ENCODE peak calls at places on chromosomes 2 and 18, in nine cellular contexts. Z, G, R, X, P, N, K, O and S are unnamed samples.
A peak's percentile ranks its signal among the peaks of the same experiment; 100 is the strongest.

GRCh38 chr2:16102976-16103380 is 162.6 kb downstream of the MYCN start:
- DNase-seq in X (no peak), N (no peak), K (no peak), P (no peak), O (no peak), R (no peak), Z (no peak), G (no peak), S (no peak)

GRCh38 chr18:61435064-61435652 is 101.9 kb downstream of the CDH20 start:
- DNase-seq in K (no peak), Z (no peak), N (no peak), G (no peak), X (peak; percentile 17), R (no peak), O (no peak), P (peak; percentile 10), S (no peak)

GRCh38 chr2:163734911-163735691 is 707 bp downstream of the FIGN start:
- DNase-seq in R (no peak), O (no peak), X (no peak), K (no peak), G (no peak), Z (no peak), P (peak; percentile 11), N (no peak), S (no peak)

GRCh38 chr2:144382848-144383247 is 137.1 kb downstream of the ZEB2 start:
- DNase-seq in O (no peak), R (peak; percentile 4), X (peak; percentile 93), K (no peak), Z (no peak), N (no peak), G (no peak), P (no peak), S (no peak)

GRCh38 chr2:149989447-149990063 is 402.0 kb upstream of the MMADHC start:
- DNase-seq in R (no peak), P (peak; percentile 51), O (peak; percentile 55), K (no peak), G (no peak), Z (no peak), N (no peak), X (no peak), S (peak; percentile 81)

GRCh38 chr2:144645055-144645778 is 125.3 kb upstream of the ZEB2 start:
- DNase-seq in O (no peak), G (no peak), X (peak; percentile 80), P (peak; percentile 56), R (no peak), Z (no peak), K (no peak), N (no peak), S (no peak)

GRCh38 chr2:173044686-173045085 is 31.0 kb upstream of the MAP3K20 start:
- DNase-seq in X (no peak), N (no peak), K (no peak), P (no peak), G (no peak), Z (no peak), R (no peak), O (no peak), S (no peak)

GRCh38 chr2:65916177-65916576 is 483.8 kb upstream of the SPRED2 start:
- DNase-seq in X (no peak), Z (no peak), K (no peak), O (no peak), R (no peak), N (no peak), G (no peak), P (no peak), S (no peak)

GRCh38 chr18:72013512-72013911 is 530.6 kb downstream of the CBLN2 start:
- DNase-seq in R (no peak), K (no peak), P (no peak), G (no peak), N (no peak), Z (no peak), O (no peak), X (no peak), S (no peak)

GRCh38 chr2:27322301-27322765 is 564 bp downstream of the MPV17 start:
- DNase-seq in O (no peak), R (no peak), X (peak; percentile 55), P (peak; percentile 8), K (no peak), G (no peak), Z (peak; percentile 83), N (no peak), S (no peak)

DNA sequence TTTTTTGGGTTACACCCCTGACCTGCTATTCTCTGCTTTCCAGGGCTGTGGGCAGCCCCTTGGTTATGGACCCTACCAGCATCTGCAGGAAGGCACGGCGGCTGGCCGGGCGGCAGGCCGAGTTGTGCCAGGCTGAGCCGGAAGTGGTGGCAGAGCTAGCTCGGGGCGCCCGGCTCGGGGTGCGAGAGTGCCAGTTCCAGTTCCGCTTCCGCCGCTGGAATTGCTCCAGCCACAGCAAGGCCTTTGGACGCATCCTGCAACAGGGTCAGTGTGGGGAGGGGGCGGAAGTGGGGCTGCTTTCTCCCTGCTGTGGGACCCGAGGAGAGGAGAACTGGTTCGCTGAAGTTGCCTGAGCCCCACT is 9.7 kb upstream of the WNT10A start:
- DNase-seq in X (peak; percentile 83), Z (peak; percentile 87), K (no peak), G (no peak), N (no peak), R (no peak), O (no peak), P (no peak), S (no peak)
- H3K27ac ChIP-seq in X (peak overlapping the region; percentile 52), Z (no peak overlapping the region), K (no peak overlapping the region), G (no peak overlapping the region), N (no peak overlapping the region), R (no peak overlapping the region), O (no peak overlapping the region), P (no peak overlapping the region), S (no peak overlapping the region)

GRCh38 chr18:3814840-3815239 is 364.9 kb downstream of the TGIF1 start:
- DNase-seq in P (peak; percentile 74), G (no peak), K (no peak), Z (no peak), O (no peak), R (no peak), X (no peak), N (no peak), S (no peak)
- H3K27ac ChIP-seq in P (peak overlapping the region; percentile 37), G (no peak overlapping the region), K (no peak overlapping the region), Z (no peak overlapping the region), O (no peak overlapping the region), R (no peak overlapping the region), X (no peak overlapping the region), N (no peak overlapping the region), S (no peak overlapping the region)

GRCh38 chr2:74516070-74516633 is 1.9 kb downstream of the TLX2 start:
- DNase-seq in G (no peak), K (peak; percentile 13), N (peak; percentile 65), R (peak; percentile 62), X (no peak), Z (peak; percentile 86), P (peak; percentile 11), O (peak; percentile 62), S (no peak)

GRCh38 chr2:74515271-74516069 is 1.2 kb downstream of the TLX2 start:
- DNase-seq in K (no peak), R (no peak), X (no peak), P (no peak), Z (peak; percentile 78), G (no peak), N (no peak), O (no peak), S (no peak)

GRCh38 chr2:74512744-74513604 is 1.3 kb upstream of the TLX2 start:
- DNase-seq in R (no peak), N (no peak), O (no peak), G (no peak), K (no peak), Z (peak; percentile 72), X (no peak), P (no peak), S (no peak)

GRCh38 chr2:74513605-74514367 is 464 bp upstream of the TLX2 start:
- DNase-seq in X (no peak), P (no peak), Z (peak; percentile 63), K (no peak), G (no peak), N (no peak), R (no peak), O (no peak), S (no peak)

DNA sequence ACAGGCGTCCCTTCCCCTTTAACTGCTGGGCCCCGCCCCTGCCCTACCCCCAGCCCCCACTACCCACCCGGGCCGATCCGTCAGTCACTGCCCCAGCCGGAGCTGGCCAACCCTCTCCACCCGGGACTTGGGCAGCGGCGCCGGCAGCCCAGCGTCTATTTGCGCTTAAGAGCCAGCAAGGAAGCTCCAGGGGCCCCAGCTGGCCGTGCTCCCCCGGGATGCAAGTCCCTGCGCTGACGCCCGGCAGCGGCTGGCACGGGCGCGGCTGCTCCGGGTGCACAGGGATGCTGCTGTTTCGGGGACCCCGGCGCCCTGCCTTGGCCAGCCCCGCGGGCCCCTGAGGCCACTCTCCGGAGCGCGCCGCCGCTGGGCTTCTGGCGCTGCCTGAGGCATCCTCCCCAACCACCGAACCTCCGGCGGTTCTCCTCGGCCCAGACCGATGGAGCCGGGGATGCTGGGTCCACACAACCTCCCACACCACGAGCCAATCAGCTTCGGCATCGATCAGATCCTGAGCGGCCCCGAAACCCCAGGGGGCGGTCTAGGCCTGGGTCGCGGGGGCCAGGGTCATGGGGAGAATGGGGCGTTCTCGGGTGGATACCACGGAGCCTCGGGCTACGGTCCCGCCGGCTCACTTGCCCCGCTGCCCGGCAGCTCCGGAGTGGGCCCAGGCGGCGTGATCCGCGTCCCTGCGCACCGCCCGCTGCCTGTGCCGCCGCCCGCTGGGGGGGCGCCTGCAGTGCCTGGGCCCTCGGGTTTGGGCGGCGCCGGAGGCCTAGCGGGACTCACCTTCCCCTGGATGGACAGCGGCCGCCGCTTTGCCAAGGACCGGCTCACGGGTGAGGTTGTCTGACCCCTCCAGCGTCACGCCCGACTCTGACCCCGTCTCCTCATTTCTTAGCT is at the start of gene TLX2:
- DNase-seq in Z (peak; percentile 78), K (no peak), P (no peak), R (no peak), O (no peak), X (no peak), G (no peak), N (no peak), S (no peak)
- H3K27ac ChIP-seq in Z (no peak within 1 kb of the TSS), K (no peak within 1 kb of the TSS), P (no peak within 1 kb of the TSS), R (no peak within 1 kb of the TSS), O (no peak within 1 kb of the TSS), X (no peak within 1 kb of the TSS), G (no peak within 1 kb of the TSS), N (no peak within 1 kb of the TSS), S (no peak within 1 kb of the TSS)

DNA sequence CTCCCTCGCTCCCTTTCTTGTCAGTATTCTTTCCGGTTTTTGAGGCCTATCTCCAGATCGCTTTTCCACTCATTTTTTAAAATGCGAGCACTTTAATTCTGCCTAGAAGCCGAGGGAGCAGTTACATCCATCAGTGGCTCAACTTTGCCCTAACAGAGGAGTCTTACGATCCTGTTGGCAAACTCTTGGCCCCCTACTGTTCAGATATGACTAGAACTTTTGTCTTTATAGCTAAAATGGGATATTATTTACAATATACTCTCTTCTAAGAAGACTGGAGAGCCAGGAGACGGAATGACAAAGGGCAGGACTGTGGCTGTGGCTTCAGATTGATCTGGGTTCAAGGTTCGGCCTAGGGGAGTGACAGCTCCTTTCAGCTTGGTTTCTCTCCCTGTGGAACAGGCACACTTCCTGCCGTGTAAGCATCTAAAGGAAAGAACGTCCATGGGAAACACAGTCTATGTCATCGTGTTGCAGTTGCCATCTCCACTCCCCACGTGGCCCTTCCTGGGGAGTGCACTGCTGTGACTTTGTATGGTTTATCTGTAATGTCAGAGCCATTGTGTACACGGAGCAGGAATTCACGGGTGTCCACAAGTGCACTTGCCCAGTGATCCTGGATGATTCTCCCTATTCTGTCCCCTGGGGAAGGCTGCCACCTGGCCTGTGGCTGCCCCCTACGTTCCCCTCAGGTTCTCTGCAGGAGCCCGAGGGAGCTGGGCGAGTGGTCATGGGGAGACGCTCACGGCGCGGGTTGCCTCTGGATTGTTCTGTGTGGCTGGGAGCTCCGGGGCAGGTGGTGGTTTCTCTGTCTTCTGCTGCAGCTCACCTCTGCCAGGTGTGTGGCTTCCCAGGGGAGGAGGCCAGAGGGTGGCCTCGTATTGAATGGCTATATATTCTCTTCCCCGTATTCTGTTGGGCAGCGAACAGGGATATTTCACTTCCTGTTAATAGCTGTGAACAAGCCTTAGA is 222.0 kb downstream of the LDLRAD4 start:
- DNase-seq in G (no peak), K (no peak), Z (no peak), P (no peak), R (no peak), N (no peak), O (no peak), X (no peak), S (no peak)
- H3K27ac ChIP-seq in G (no peak overlapping the region), K (no peak overlapping the region), Z (no peak overlapping the region), P (no peak overlapping the region), R (no peak overlapping the region), N (no peak overlapping the region), O (no peak overlapping the region), X (no peak overlapping the region), S (no peak overlapping the region)